ENCODE peak calls at places on chromosomes 2 and 18, in ten cellular contexts. One of them, this sample, is unnamed.

GRCh38 chr2:140185076-140185475 is 1404.9 kb upstream of the NXPH2 start:
- DNase-seq in OCI-LY7: no peak
- DNase-seq in HL-60: no peak
- DNase-seq in testis: no peak
- DNase-seq in cardiac muscle cell: no peak
- DNase-seq in choroid plexus epithelial cell: peak
- DNase-seq in brain microvascular endothelial cell: no peak
- DNase-seq in psoas muscle: no peak
- DNase-seq in dorsolateral prefrontal cortex: no peak
- DNase-seq in fibroblast of lung: no peak
- DNase-seq in this sample: no peak

GRCh38 chr2:178109813-178110212 is 2.4 kb upstream of the RBM45 start:
- DNase-seq in brain microvascular endothelial cell: no peak
- DNase-seq in choroid plexus epithelial cell: peak
- DNase-seq in cardiac muscle cell: peak
- DNase-seq in dorsolateral prefrontal cortex: no peak
- DNase-seq in psoas muscle: no peak
- DNase-seq in HL-60: no peak
- DNase-seq in testis: no peak
- DNase-seq in fibroblast of lung: peak
- DNase-seq in OCI-LY7: peak
- DNase-seq in this sample: peak

GRCh38 chr2:24206714-24207113 is 31.9 kb downstream of the FAM228A start:
- DNase-seq in choroid plexus epithelial cell: no peak
- DNase-seq in cardiac muscle cell: no peak
- DNase-seq in HL-60: no peak
- DNase-seq in OCI-LY7: no peak
- DNase-seq in brain microvascular endothelial cell: no peak
- DNase-seq in dorsolateral prefrontal cortex: no peak
- DNase-seq in testis: no peak
- DNase-seq in psoas muscle: no peak
- DNase-seq in fibroblast of lung: no peak
- DNase-seq in this sample: no peak

GRCh38 chr2:109376796-109377495 is 236.8 kb downstream of the SEPTIN10 start:
- DNase-seq in OCI-LY7: no peak
- DNase-seq in cardiac muscle cell: no peak
- DNase-seq in dorsolateral prefrontal cortex: no peak
- DNase-seq in HL-60: no peak
- DNase-seq in fibroblast of lung: no peak
- DNase-seq in psoas muscle: peak
- DNase-seq in choroid plexus epithelial cell: no peak
- DNase-seq in brain microvascular endothelial cell: no peak
- DNase-seq in testis: no peak
- DNase-seq in this sample: peak

GRCh38 chr2:172513935-172514586 is 41.8 kb upstream of the PDK1 start:
- DNase-seq in testis: no peak
- DNase-seq in cardiac muscle cell: peak
- DNase-seq in brain microvascular endothelial cell: no peak
- DNase-seq in choroid plexus epithelial cell: no peak
- DNase-seq in OCI-LY7: no peak
- DNase-seq in dorsolateral prefrontal cortex: no peak
- DNase-seq in fibroblast of lung: no peak
- DNase-seq in HL-60: peak
- DNase-seq in psoas muscle: no peak
- DNase-seq in this sample: no peak

GRCh38 chr2:9207641-9208301 is 1.2 kb downstream of the ASAP2 start:
- DNase-seq in psoas muscle: no peak
- DNase-seq in testis: peak
- DNase-seq in OCI-LY7: no peak
- DNase-seq in dorsolateral prefrontal cortex: no peak
- DNase-seq in choroid plexus epithelial cell: peak
- DNase-seq in cardiac muscle cell: no peak
- DNase-seq in brain microvascular endothelial cell: no peak
- DNase-seq in HL-60: no peak
- DNase-seq in fibroblast of lung: no peak
- DNase-seq in this sample: no peak

GRCh38 chr2:71100195-71100964 is 29.6 kb downstream of the MCEE start:
- DNase-seq in brain microvascular endothelial cell: peak
- DNase-seq in testis: peak
- DNase-seq in psoas muscle: peak
- DNase-seq in cardiac muscle cell: peak
- DNase-seq in HL-60: peak
- DNase-seq in dorsolateral prefrontal cortex: no peak
- DNase-seq in fibroblast of lung: peak
- DNase-seq in choroid plexus epithelial cell: peak
- DNase-seq in OCI-LY7: peak
- DNase-seq in this sample: peak

GRCh38 chr2:143473206-143473605 is 344.0 kb downstream of the ARHGAP15 start:
- DNase-seq in choroid plexus epithelial cell: peak
- DNase-seq in psoas muscle: no peak
- DNase-seq in OCI-LY7: no peak
- DNase-seq in dorsolateral prefrontal cortex: no peak
- DNase-seq in testis: no peak
- DNase-seq in brain microvascular endothelial cell: peak
- DNase-seq in fibroblast of lung: peak
- DNase-seq in cardiac muscle cell: peak
- DNase-seq in HL-60: no peak
- DNase-seq in this sample: peak

GRCh38 chr2:120348134-120349103 is 2.5 kb downstream of the INHBB start:
- DNase-seq in dorsolateral prefrontal cortex: no peak
- DNase-seq in fibroblast of lung: no peak
- DNase-seq in psoas muscle: no peak
- DNase-seq in testis: peak
- DNase-seq in cardiac muscle cell: peak
- DNase-seq in HL-60: no peak
- DNase-seq in choroid plexus epithelial cell: no peak
- DNase-seq in OCI-LY7: no peak
- DNase-seq in brain microvascular endothelial cell: no peak
- DNase-seq in this sample: no peak

GRCh38 chr2:109125595-109126500 is 3.2 kb upstream of the SH3RF3 start:
- DNase-seq in psoas muscle: no peak
- DNase-seq in testis: peak
- DNase-seq in fibroblast of lung: peak
- DNase-seq in choroid plexus epithelial cell: peak
- DNase-seq in brain microvascular endothelial cell: peak
- DNase-seq in dorsolateral prefrontal cortex: no peak
- DNase-seq in HL-60: no peak
- DNase-seq in cardiac muscle cell: peak
- DNase-seq in OCI-LY7: no peak
- DNase-seq in this sample: peak

GRCh38 chr2:146734042-146734715 is 1110.7 kb upstream of the ACVR2A start:
- DNase-seq in brain microvascular endothelial cell: peak
- DNase-seq in cardiac muscle cell: peak
- DNase-seq in dorsolateral prefrontal cortex: no peak
- DNase-seq in fibroblast of lung: peak
- DNase-seq in psoas muscle: no peak
- DNase-seq in OCI-LY7: peak
- DNase-seq in HL-60: peak
- DNase-seq in choroid plexus epithelial cell: peak
- DNase-seq in testis: no peak
- DNase-seq in this sample: peak

GRCh38 chr2:112010751-112011150 is 44.3 kb upstream of the TMEM87B start:
- DNase-seq in OCI-LY7: no peak
- DNase-seq in testis: peak
- DNase-seq in psoas muscle: no peak
- DNase-seq in cardiac muscle cell: no peak
- DNase-seq in dorsolateral prefrontal cortex: no peak
- DNase-seq in fibroblast of lung: no peak
- DNase-seq in brain microvascular endothelial cell: no peak
- DNase-seq in choroid plexus epithelial cell: peak
- DNase-seq in HL-60: no peak
- DNase-seq in this sample: no peak

GRCh38 chr2:232574674-232575403 is 24.4 kb downstream of the EIF4E2 start:
- DNase-seq in HL-60: no peak
- DNase-seq in OCI-LY7: no peak
- DNase-seq in choroid plexus epithelial cell: peak
- DNase-seq in fibroblast of lung: peak
- DNase-seq in brain microvascular endothelial cell: no peak
- DNase-seq in dorsolateral prefrontal cortex: no peak
- DNase-seq in testis: no peak
- DNase-seq in psoas muscle: peak
- DNase-seq in cardiac muscle cell: no peak
- DNase-seq in this sample: peak

GRCh38 chr18:11859903-11860407 is 8.7 kb downstream of the CHMP1B start:
- DNase-seq in testis: no peak
- DNase-seq in cardiac muscle cell: peak
- DNase-seq in dorsolateral prefrontal cortex: no peak
- DNase-seq in choroid plexus epithelial cell: peak
- DNase-seq in HL-60: no peak
- DNase-seq in brain microvascular endothelial cell: peak
- DNase-seq in OCI-LY7: no peak
- DNase-seq in psoas muscle: no peak
- DNase-seq in fibroblast of lung: peak
- DNase-seq in this sample: peak
- TF ChIP-seq CTCF in testis: no peak
- TF ChIP-seq CTCF in cardiac muscle cell: peak
- TF ChIP-seq CTCF in dorsolateral prefrontal cortex: no peak
- TF ChIP-seq CTCF in choroid plexus epithelial cell: peak
- TF ChIP-seq CTCF in HL-60: no peak
- TF ChIP-seq CTCF in brain microvascular endothelial cell: peak
- TF ChIP-seq CTCF in OCI-LY7: no peak
- TF ChIP-seq CTCF in psoas muscle: peak
- TF ChIP-seq CTCF in fibroblast of lung: peak
- TF ChIP-seq CTCF in this sample: peak

GRCh38 chr2:164220250-164220649 is 401.0 kb downstream of the GRB14 start:
- DNase-seq in choroid plexus epithelial cell: no peak
- DNase-seq in OCI-LY7: no peak
- DNase-seq in dorsolateral prefrontal cortex: no peak
- DNase-seq in testis: no peak
- DNase-seq in brain microvascular endothelial cell: no peak
- DNase-seq in fibroblast of lung: peak
- DNase-seq in cardiac muscle cell: no peak
- DNase-seq in psoas muscle: no peak
- DNase-seq in HL-60: no peak
- DNase-seq in this sample: no peak

GRCh38 chr2:164224007-164224406 is 397.3 kb downstream of the GRB14 start:
- DNase-seq in dorsolateral prefrontal cortex: no peak
- DNase-seq in fibroblast of lung: no peak
- DNase-seq in choroid plexus epithelial cell: no peak
- DNase-seq in cardiac muscle cell: no peak
- DNase-seq in brain microvascular endothelial cell: no peak
- DNase-seq in testis: no peak
- DNase-seq in HL-60: no peak
- DNase-seq in psoas muscle: no peak
- DNase-seq in OCI-LY7: no peak
- DNase-seq in this sample: no peak

GRCh38 chr2:164221473-164221872 is 399.8 kb downstream of the GRB14 start:
- DNase-seq in cardiac muscle cell: no peak
- DNase-seq in testis: no peak
- DNase-seq in psoas muscle: no peak
- DNase-seq in fibroblast of lung: no peak
- DNase-seq in dorsolateral prefrontal cortex: no peak
- DNase-seq in OCI-LY7: no peak
- DNase-seq in HL-60: no peak
- DNase-seq in choroid plexus epithelial cell: no peak
- DNase-seq in brain microvascular endothelial cell: no peak
- DNase-seq in this sample: no peak
- H3K4me3 ChIP-seq in cardiac muscle cell: no peak
- H3K4me3 ChIP-seq in testis: no peak
- H3K4me3 ChIP-seq in psoas muscle: no peak
- H3K4me3 ChIP-seq in fibroblast of lung: no peak
- H3K4me3 ChIP-seq in dorsolateral prefrontal cortex: no peak
- H3K4me3 ChIP-seq in OCI-LY7: no peak
- H3K4me3 ChIP-seq in HL-60: no peak
- H3K4me3 ChIP-seq in choroid plexus epithelial cell: no peak
- H3K4me3 ChIP-seq in brain microvascular endothelial cell: no peak
- H3K4me3 ChIP-seq in this sample: no peak

DNA sequence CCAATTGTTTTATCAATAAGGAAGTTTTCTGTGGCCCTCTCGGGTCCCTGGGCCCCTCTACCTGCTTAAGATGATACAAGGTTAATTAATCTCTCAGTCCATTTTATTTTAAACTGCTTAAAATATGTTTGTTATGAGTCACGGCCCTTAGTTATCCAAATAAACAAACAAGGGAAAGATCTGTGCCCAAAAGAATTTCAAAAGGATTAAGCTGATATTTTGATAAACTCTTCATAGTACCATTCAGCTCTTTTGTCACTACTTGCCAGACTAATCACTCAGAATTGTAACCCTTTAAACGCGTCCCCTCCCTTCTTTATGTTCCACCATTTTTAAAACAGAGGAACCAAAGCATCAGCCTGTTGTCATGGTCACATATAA is 144.7 kb upstream of the STK17B start:
- DNase-seq in OCI-LY7: no peak
- DNase-seq in dorsolateral prefrontal cortex: no peak
- DNase-seq in psoas muscle: no peak
- DNase-seq in choroid plexus epithelial cell: no peak
- DNase-seq in brain microvascular endothelial cell: no peak
- DNase-seq in fibroblast of lung: peak
- DNase-seq in HL-60: no peak
- DNase-seq in cardiac muscle cell: no peak
- DNase-seq in testis: no peak
- DNase-seq in this sample: no peak
- TF ChIP-seq CTCF in OCI-LY7: no peak
- TF ChIP-seq CTCF in dorsolateral prefrontal cortex: no peak
- TF ChIP-seq CTCF in psoas muscle: no peak
- TF ChIP-seq CTCF in choroid plexus epithelial cell: no peak
- TF ChIP-seq CTCF in brain microvascular endothelial cell: no peak
- TF ChIP-seq CTCF in fibroblast of lung: no peak
- TF ChIP-seq CTCF in HL-60: no peak
- TF ChIP-seq CTCF in cardiac muscle cell: no peak
- TF ChIP-seq CTCF in testis: no peak
- TF ChIP-seq CTCF in this sample: no peak

DNA sequence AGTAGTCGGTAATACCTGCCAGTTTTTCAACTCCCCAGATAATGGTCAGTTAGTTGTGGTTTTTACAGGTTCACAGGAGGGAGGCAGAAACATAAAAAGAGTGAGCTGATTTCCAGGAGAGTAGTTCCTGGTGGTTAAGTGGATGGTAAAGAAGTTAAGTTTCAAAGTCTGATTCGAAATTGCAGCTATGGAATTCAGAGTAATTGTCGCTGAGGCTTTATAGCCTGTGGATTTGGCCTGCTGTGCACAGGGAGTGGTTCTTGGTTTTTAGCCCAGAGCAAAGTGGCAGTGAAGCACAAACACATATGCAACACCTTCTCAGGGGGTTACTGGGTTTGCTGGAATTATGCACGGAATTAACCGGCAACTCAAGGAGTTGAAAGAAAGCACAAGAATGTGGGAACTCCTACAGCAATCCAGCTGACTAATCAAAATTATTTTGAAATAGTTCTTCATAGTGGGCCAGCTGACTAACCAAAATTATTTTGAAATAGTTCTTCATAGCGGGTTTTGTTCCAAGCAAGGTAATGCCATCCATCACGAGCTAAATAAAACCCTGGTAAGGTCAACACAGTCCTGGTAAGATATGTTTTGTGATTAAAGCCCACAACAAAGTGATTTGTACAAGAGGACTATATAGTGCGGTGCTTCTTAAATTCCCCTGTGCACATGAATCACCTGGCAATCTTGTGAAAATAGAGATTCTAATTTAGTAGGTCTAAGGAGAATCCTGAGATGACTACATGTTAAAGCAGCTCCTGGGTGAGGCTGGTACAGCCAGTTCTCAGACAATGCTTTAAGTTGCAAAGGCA is 94.4 kb downstream of the SGPP2 start:
- DNase-seq in fibroblast of lung: peak
- DNase-seq in cardiac muscle cell: peak
- DNase-seq in OCI-LY7: no peak
- DNase-seq in brain microvascular endothelial cell: no peak
- DNase-seq in psoas muscle: no peak
- DNase-seq in dorsolateral prefrontal cortex: no peak
- DNase-seq in testis: no peak
- DNase-seq in choroid plexus epithelial cell: peak
- DNase-seq in HL-60: no peak
- DNase-seq in this sample: peak
- H3K4me3 ChIP-seq in fibroblast of lung: no peak
- H3K4me3 ChIP-seq in cardiac muscle cell: no peak
- H3K4me3 ChIP-seq in OCI-LY7: no peak
- H3K4me3 ChIP-seq in brain microvascular endothelial cell: no peak
- H3K4me3 ChIP-seq in psoas muscle: no peak
- H3K4me3 ChIP-seq in dorsolateral prefrontal cortex: no peak
- H3K4me3 ChIP-seq in testis: no peak
- H3K4me3 ChIP-seq in choroid plexus epithelial cell: no peak
- H3K4me3 ChIP-seq in HL-60: no peak
- H3K4me3 ChIP-seq in this sample: no peak

This sample was measured in fibroblast of mammary gland.